ENCODE peak calls at places on chromosomes 6 and 20, in ten cellular contexts. Z is osteocyte; V is endodermal cell; F is astrocyte of the spinal cord; I is cardiac muscle cell; K is upper lobe of right lung; X is stimulated activated CD4-positive, alpha-beta T cell treated with anti-CD3 and anti-CD28 coated beads, TNF-alpha, amount 100 ng/mL, for 24 hours; S is adrenal gland; O is HCEC 1CT; W is CD4-positive, alpha-beta memory T cell. N is an unnamed sample.
A peak's percentile ranks its signal among the peaks of the same experiment; 100 is the strongest.

GRCh38 chr6:114080891-114081510 is 110.1 kb upstream of the HDAC2 start:
- DNase-seq in Z (no peak), I (peak; percentile 20), W (no peak), O (no peak), S (no peak), V (no peak), X (no peak), K (no peak), F (no peak), N (no peak)

GRCh38 chr20:57581202-57582028 is 20.5 kb downstream of the PCK1 start:
- DNase-seq in X (no peak), I (no peak), W (no peak), K (no peak), V (no peak), F (no peak), S (peak; percentile 15), O (no peak), Z (no peak), N (no peak)

GRCh38 chr6:11021714-11022113 is 22.4 kb downstream of the ELOVL2 start:
- DNase-seq in I (no peak), F (no peak), O (no peak), X (no peak), K (no peak), W (no peak), Z (no peak), S (no peak), V (peak; percentile 59), N (no peak)

GRCh38 chr6:136051140-136051775 is 198.9 kb downstream of the MTFR2 start:
- DNase-seq in W (peak; percentile 44), S (peak; percentile 42), X (no peak), K (no peak), O (peak; percentile 27), I (peak; percentile 82), V (no peak), F (peak; percentile 59), Z (no peak), N (no peak)

GRCh38 chr6:34074064-34074739 is 71.7 kb downstream of the GRM4 start:
- DNase-seq in V (peak; percentile 80), F (no peak), I (no peak), O (no peak), X (no peak), K (no peak), S (no peak), W (no peak), Z (no peak), N (no peak)

GRCh38 chr6:73694711-73695411 is 1.1 kb upstream of the CD109 start:
- DNase-seq in Z (no peak), W (no peak), I (peak; percentile 50), K (no peak), O (peak; percentile 43), V (peak; percentile 48), F (peak; percentile 73), X (no peak), S (no peak), N (no peak)

GRCh38 chr20:48794360-48794759 is 33.4 kb downstream of the PREX1 start:
- DNase-seq in I (no peak), V (peak; percentile 63), F (no peak), Z (no peak), X (no peak), O (no peak), S (peak; percentile 8), W (no peak), K (peak; percentile 63), N (no peak)

GRCh38 chr6:2848851-2849250 is 7.2 kb upstream of the SERPINB1 start:
- DNase-seq in V (peak; percentile 81), S (no peak), I (no peak), W (peak; percentile 61), X (peak; percentile 37), Z (no peak), F (no peak), O (no peak), K (no peak), N (no peak)

GRCh38 chr6:39812853-39813533 is 20.8 kb downstream of the DAAM2 start:
- DNase-seq in O (no peak), K (no peak), W (no peak), Z (no peak), I (peak; percentile 95), V (no peak), F (peak; percentile 33), S (no peak), X (no peak), N (no peak)

GRCh38 chr20:44990425-44990824 is 24.1 kb downstream of the STK4 start:
- DNase-seq in S (no peak), I (peak; percentile 45), O (no peak), K (no peak), F (peak; percentile 5), V (no peak), Z (no peak), W (no peak), X (peak; percentile 32), N (no peak)